ENCODE peak calls at places on chromosomes 1 and 21, in nine cellular contexts. F is stimulated activated CD4-positive, alpha-beta T cell treated with anti-CD3 and anti-CD28 coated beads, Interleukin-1b, Interleukin-23, amount 100 ng/mL, for 4 hours; V is skeletal muscle cell; C is iris pigment epithelial cell; T is naive thymus-derived CD8-positive, alpha-beta T cell; H is heart left ventricle; Q is Right ventricle myocardium superior; Z is NCI-H774; L is anterior cingulate cortex. E is an unnamed sample.

GRCh38 chr1:157176591-157177121 is 38.5 kb upstream of the ETV3 start:
- DNase-seq in Z (no peak), T (no peak), C (no peak), H (no peak), F (no peak), L (no peak), Q (no peak), V (no peak), E (no peak)

GRCh38 chr1:7345516-7345915 is 425.6 kb upstream of the VAMP3 start:
- DNase-seq in T (no peak), C (no peak), V (no peak), H (no peak), L (no peak), Q (no peak), Z (no peak), F (no peak), E (no peak)

GRCh38 chr1:223775054-223775453 is 62.7 kb downstream of the CAPN2 start:
- DNase-seq in T (no peak), L (no peak), Z (no peak), Q (no peak), V (peak; percentile 45), F (no peak), H (no peak), C (peak; percentile 65), E (no peak)

GRCh38 chr1:54462597-54463258 is 56.5 kb upstream of the SSBP3 start:
- DNase-seq in L (no peak), V (no peak), H (no peak), F (no peak), Z (no peak), Q (no peak), T (no peak), C (no peak), E (peak; percentile 39)

GRCh38 chr21:45309069-45309521 is 21.4 kb upstream of the POFUT2 start:
- DNase-seq in C (peak; percentile 67), L (no peak), H (peak; percentile 77), V (no peak), Q (peak; percentile 85), T (peak; percentile 36), Z (no peak), F (no peak), E (peak; percentile 75)

GRCh38 chr1:214551436-214552173 is at the start of gene PTPN14:
- DNase-seq in C (peak; percentile 96), Z (peak; percentile 42), H (peak; percentile 93), V (peak; percentile 85), F (no peak), Q (peak; percentile 92), T (no peak), L (peak; percentile 72), E (peak; percentile 90)

GRCh38 chr21:29145354-29145782 is 14.9 kb downstream of the MAP3K7CL start:
- DNase-seq in F (no peak), L (peak; percentile 2), Q (no peak), Z (no peak), T (no peak), C (peak; percentile 94), V (peak; percentile 81), H (no peak), E (no peak)

GRCh38 chr1:75589637-75590036 is 21.3 kb downstream of the SLC44A5 start:
- DNase-seq in V (no peak), H (no peak), Q (no peak), L (no peak), T (no peak), C (no peak), F (no peak), Z (no peak), E (no peak)

GRCh38 chr1:219847215-219847855 is 81.0 kb downstream of the SLC30A10 start:
- DNase-seq in F (no peak), C (no peak), T (no peak), Q (no peak), V (peak; percentile 7), L (no peak), H (no peak), Z (no peak), E (no peak)

GRCh38 chr1:230270940-230271325 is 155.2 kb downstream of the PGBD5 start:
- DNase-seq in Q (peak; percentile 23), T (no peak), H (no peak), F (no peak), Z (no peak), V (no peak), C (no peak), L (no peak), E (no peak)

GRCh38 chr1:23801876-23802275 is 1.3 kb upstream of the GALE start:
- DNase-seq in C (no peak), V (no peak), Q (no peak), L (no peak), F (no peak), T (no peak), H (no peak), Z (no peak), E (no peak)

GRCh38 chr1:160429702-160430535 is 29.6 kb downstream of the VANGL2 start:
- DNase-seq in F (no peak), H (no peak), Q (no peak), C (no peak), T (no peak), Z (no peak), V (no peak), L (no peak), E (no peak)

GRCh38 chr1:32636793-32637561 is 13.4 kb downstream of the ZBTB8OS start:
- DNase-seq in V (no peak), T (no peak), F (no peak), H (no peak), Z (peak; percentile 7), C (no peak), L (no peak), Q (no peak), E (no peak)

GRCh38 chr1:31620631-31621497 is 3.4 kb downstream of the HCRTR1 start:
- DNase-seq in L (no peak), C (no peak), Q (no peak), F (no peak), Z (no peak), V (no peak), T (no peak), H (no peak), E (no peak)

GRCh38 chr1:206860165-206860564 is 5.3 kb upstream of the IL20 start:
- DNase-seq in Z (no peak), C (no peak), H (no peak), V (no peak), L (no peak), Q (no peak), T (no peak), F (no peak), E (no peak)

GRCh38 chr1:233735331-233735730 is 121.4 kb downstream of the KCNK1 start:
- DNase-seq in C (no peak), V (no peak), L (no peak), Z (no peak), F (no peak), H (no peak), T (no peak), Q (no peak), E (no peak)

GRCh38 chr1:226051356-226051755 is 11.2 kb upstream of the H3-3A start:
- DNase-seq in Q (no peak), L (no peak), Z (no peak), H (no peak), F (no peak), T (no peak), V (no peak), C (no peak), E (no peak)

E was measured in psoas muscle.